ENCODE peak calls at places on chromosomes 1 and 21, in seven cellular contexts. X, T, Y, B, Z, U and I are unnamed samples.

GRCh38 chr21:30463713-30464112 is 16.5 kb downstream of the KRTAP19-1 start:
- DNase-seq in X (no peak), T (no peak), Y (no peak), B (peak), Z (peak), U (no peak), I (no peak)

GRCh38 chr1:59750612-59751395 is 63.9 kb upstream of the HOOK1 start:
- DNase-seq in X (no peak), T (no peak), Y (peak), B (no peak), Z (no peak), U (no peak), I (no peak)

GRCh38 chr1:75423136-75423535 is 187.8 kb downstream of the SLC44A5 start:
- DNase-seq in X (no peak), T (no peak), Y (no peak), B (peak), Z (no peak), U (no peak), I (no peak)

GRCh38 chr1:101436100-101436511 is 199.3 kb downstream of the S1PR1 start:
- DNase-seq in X (no peak), T (no peak), Y (no peak), B (no peak), Z (no peak), U (no peak), I (peak)

GRCh38 chr1:235739631-235740030 is 90.0 kb upstream of the GNG4 start:
- DNase-seq in X (no peak), T (no peak), Y (peak), B (no peak), Z (no peak), U (no peak), I (no peak)

GRCh38 chr1:12075195-12076114 is 12.4 kb downstream of the TNFRSF8 start:
- DNase-seq in X (no peak), T (no peak), Y (peak), B (no peak), Z (no peak), U (no peak), I (no peak)

GRCh38 chr1:232952514-232953175 is 2.2 kb downstream of the NTPCR start:
- DNase-seq in X (peak), T (peak), Y (peak), B (peak), Z (peak), U (peak), I (peak)

GRCh38 chr1:100530901-100531487 is 6.9 kb upstream of the GPR88 start:
- DNase-seq in X (no peak), T (no peak), Y (peak), B (no peak), Z (no peak), U (no peak), I (peak)

GRCh38 chr1:58852731-58853485 is 69.1 kb upstream of the JUN start:
- DNase-seq in X (no peak), T (no peak), Y (no peak), B (no peak), Z (no peak), U (no peak), I (no peak)

GRCh38 chr1:103250441-103250861 is 142.1 kb upstream of the COL11A1 start:
- DNase-seq in X (no peak), T (no peak), Y (peak), B (no peak), Z (no peak), U (peak), I (no peak)

GRCh38 chr21:27168084-27168483 is 201.2 kb upstream of the ADAMTS5 start:
- DNase-seq in X (no peak), T (no peak), Y (peak), B (no peak), Z (no peak), U (no peak), I (no peak)

GRCh38 chr1:157274698-157275534 is 136.7 kb upstream of the ETV3 start:
- DNase-seq in X (no peak), T (no peak), Y (peak), B (no peak), Z (peak), U (no peak), I (no peak)

GRCh38 chr1:207659545-207660148 is 14.7 kb downstream of the CR1L start:
- DNase-seq in X (no peak), T (peak), Y (no peak), B (no peak), Z (no peak), U (no peak), I (no peak)

GRCh38 chr1:80054129-80054528 is 1047.6 kb upstream of the ADGRL4 start:
- DNase-seq in X (peak), T (no peak), Y (peak), B (peak), Z (peak), U (no peak), I (no peak)

DNA sequence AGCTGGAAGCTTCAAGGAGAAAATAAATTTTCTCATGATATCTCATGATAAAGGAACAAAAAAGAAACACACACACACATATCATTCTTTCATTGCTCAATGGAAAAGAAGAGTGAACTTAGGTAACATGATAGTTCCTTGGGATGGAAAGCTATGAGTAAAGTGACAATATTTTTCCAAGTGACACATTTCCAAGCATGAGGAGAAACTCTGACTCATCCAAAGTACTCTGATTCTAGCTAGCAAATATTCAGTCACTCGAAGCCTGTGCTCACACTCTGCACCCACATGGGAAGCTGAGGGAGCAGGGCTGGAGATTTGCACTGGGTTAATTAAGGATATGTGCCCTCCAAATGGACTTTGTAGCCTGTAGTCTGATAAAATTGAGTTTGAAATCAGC is 222.4 kb downstream of the LRRC40 start:
- DNase-seq in X (no peak), T (no peak), Y (peak), B (no peak), Z (no peak), U (no peak), I (no peak)
- TF ChIP-seq RFX5 in X (no peak), T (no peak), Y (no peak), B (no peak), Z (no peak), U (no peak), I (no peak)

GRCh38 chr21:15240846-15241245 is 176.0 kb upstream of the NRIP1 start:
- DNase-seq in X (no peak), T (no peak), Y (no peak), B (no peak), Z (no peak), U (no peak), I (no peak)

GRCh38 chr21:15242906-15243305 is 178.1 kb upstream of the NRIP1 start:
- DNase-seq in X (no peak), T (no peak), Y (no peak), B (no peak), Z (no peak), U (no peak), I (no peak)

GRCh38 chr21:15247613-15248012 is 182.8 kb upstream of the NRIP1 start:
- DNase-seq in X (no peak), T (no peak), Y (peak), B (no peak), Z (no peak), U (no peak), I (no peak)

GRCh38 chr21:15243356-15243755 is 178.6 kb upstream of the NRIP1 start:
- DNase-seq in X (no peak), T (no peak), Y (no peak), B (no peak), Z (no peak), U (no peak), I (no peak)

GRCh38 chr21:15241997-15242767 is 177.4 kb upstream of the NRIP1 start:
- DNase-seq in X (no peak), T (no peak), Y (no peak), B (no peak), Z (no peak), U (peak), I (no peak)
- TF ChIP-seq CTCF in X (no peak), T (no peak), Y (no peak), B (no peak), Z (no peak), U (no peak), I (no peak)

GRCh38 chr1:97632075-97632474 is 288.8 kb downstream of the DPYD start:
- DNase-seq in X (no peak), T (no peak), Y (peak), B (peak), Z (no peak), U (no peak), I (no peak)
- TF ChIP-seq RFX5 in X (no peak), T (no peak), Y (no peak), B (no peak), Z (no peak), U (no peak), I (no peak)

GRCh38 chr21:45617021-45617930 is 26.2 kb upstream of the PCBP3 start:
- DNase-seq in X (no peak), T (no peak), Y (no peak), B (no peak), Z (no peak), U (no peak), I (no peak)

GRCh38 chr21:45612096-45613019 is 31.2 kb upstream of the PCBP3 start:
- DNase-seq in X (peak), T (no peak), Y (peak), B (no peak), Z (no peak), U (no peak), I (no peak)

GRCh38 chr21:45613396-45613795 is 30.1 kb upstream of the PCBP3 start:
- DNase-seq in X (no peak), T (no peak), Y (no peak), B (peak), Z (no peak), U (no peak), I (no peak)

GRCh38 chr21:45613881-45614280 is 29.6 kb upstream of the PCBP3 start:
- DNase-seq in X (no peak), T (no peak), Y (no peak), B (no peak), Z (no peak), U (no peak), I (no peak)

DNA sequence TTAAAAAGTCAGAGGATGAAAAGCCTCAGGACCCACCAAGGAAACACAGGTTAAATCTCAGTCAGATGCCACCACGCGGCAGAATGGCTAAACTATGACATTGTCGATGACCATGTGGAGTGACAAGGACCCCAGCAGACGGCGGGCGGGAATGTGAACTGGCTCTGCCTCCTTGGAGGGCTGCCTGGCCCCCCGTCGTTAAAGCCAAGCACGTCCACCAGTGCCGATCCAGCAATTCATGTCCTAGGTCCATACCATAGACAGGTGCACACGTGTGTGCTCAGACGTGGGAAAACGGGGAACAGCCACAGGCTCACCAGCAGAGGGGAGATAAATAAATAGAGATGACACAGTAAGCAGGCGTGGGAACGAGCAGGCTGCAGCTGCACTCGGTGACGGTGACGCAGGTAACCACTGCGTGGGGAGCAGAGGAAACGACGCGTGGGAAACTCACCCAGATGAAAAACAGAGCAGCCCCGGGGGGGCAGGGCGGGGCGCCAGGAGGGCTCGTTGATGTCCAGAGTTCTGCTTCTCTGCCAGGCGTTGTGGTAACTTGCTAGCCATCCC is 28.3 kb upstream of the PCBP3 start:
- DNase-seq in X (no peak), T (peak), Y (peak), B (peak), Z (peak), U (no peak), I (peak)
- TF ChIP-seq CTCF in X (no peak), T (peak), Y (no peak), B (no peak), Z (peak), U (no peak), I (peak)

GRCh38 chr1:62452951-62453350 is 16.1 kb downstream of the USP1 start:
- DNase-seq in X (no peak), T (no peak), Y (peak), B (no peak), Z (no peak), U (no peak), I (no peak)
- TF ChIP-seq RFX5 in X (no peak), T (no peak), Y (no peak), B (no peak), Z (no peak), U (no peak), I (no peak)